ENCODE peak calls at places on chromosomes 13 and 19, in four cellular contexts. S, K, F and G are unnamed samples.

GRCh38 chr13:74987124-74987690 is 494.8 kb downstream of the TBC1D4 start:
- DNase-seq in S (no peak), F (no peak), K (no peak), G (no peak)

GRCh38 chr13:73275163-73275562 is 216.4 kb downstream of the KLF5 start:
- DNase-seq in F (no peak), K (no peak), S (no peak), G (peak; percentile 49)

GRCh38 chr19:52191951-52192350 is 2.1 kb downstream of the PPP2R1A start:
- DNase-seq in K (no peak), F (no peak), S (no peak), G (no peak)

GRCh38 chr13:111325146-111325890 is 4.9 kb downstream of the TEX29 start:
- DNase-seq in S (no peak), F (no peak), K (no peak), G (no peak)

GRCh38 chr13:85806553-85807175 is 7.4 kb upstream of the SLITRK6 start:
- DNase-seq in K (peak; percentile 90), F (no peak), S (peak; percentile 7), G (peak; percentile 14)

GRCh38 chr13:65836066-65836465 is 1394.1 kb downstream of the PCDH9 start:
- DNase-seq in S (no peak), K (no peak), F (no peak), G (no peak)

GRCh38 chr13:41139296-41139966 is 6.8 kb upstream of the KBTBD6 start:
- DNase-seq in S (no peak), K (no peak), F (no peak), G (no peak)

GRCh38 chr13:109790951-109791605 is 4.7 kb upstream of the IRS2 start:
- DNase-seq in S (no peak), F (peak; percentile 28), K (peak; percentile 41), G (no peak)

GRCh38 chr19:3443840-3444694 is 36.3 kb downstream of the SMIM24 start:
- DNase-seq in F (no peak), K (no peak), S (no peak), G (no peak)

GRCh38 chr19:49712397-49712859 is 21.5 kb downstream of the CPT1C start:
- DNase-seq in F (no peak), S (peak; percentile 55), K (peak; percentile 90), G (no peak)

GRCh38 chr19:19778666-19779065 is 42.9 kb downstream of the ZNF506 start:
- DNase-seq in K (no peak), F (no peak), S (no peak), G (no peak)

GRCh38 chr13:48334534-48335127 is 31.1 kb downstream of the RB1 start:
- DNase-seq in F (peak; percentile 43), K (peak; percentile 84), S (no peak), G (peak; percentile 77)

GRCh38 chr13:98648141-98648540 is 71.2 kb upstream of the STK24 start:
- DNase-seq in S (no peak), F (no peak), K (no peak), G (no peak)

GRCh38 chr19:35395762-35396199 is 24.9 kb downstream of the GPR42 start:
- DNase-seq in K (no peak), F (no peak), S (no peak), G (no peak)

GRCh38 chr19:37078717-37079032 is 442 bp downstream of the ZNF420 start:
- DNase-seq in F (no peak), K (no peak), S (no peak), G (no peak)

GRCh38 chr19:49499030-49499670 is 2.9 kb downstream of the RPS11 start:
- DNase-seq in K (peak; percentile 44), F (peak; percentile 48), S (no peak), G (peak; percentile 49)

GRCh38 chr19:8631425-8631819 is 989 bp downstream of the NFILZ start:
- DNase-seq in F (no peak), K (no peak), S (no peak), G (no peak)

GRCh38 chr19:19053508-19054314 is 10.1 kb upstream of the SLC25A42 start:
- DNase-seq in S (no peak), K (peak; percentile 79), F (peak; percentile 53), G (peak; percentile 52)

GRCh38 chr19:14305706-14306105 is 75.5 kb upstream of the ADGRE5 start:
- DNase-seq in S (no peak), F (no peak), K (no peak), G (no peak)

GRCh38 chr19:34904521-34904845 is 22.2 kb upstream of the ZNF30 start:
- DNase-seq in S (no peak), K (no peak), F (no peak), G (no peak)

GRCh38 chr19:39543477-39543857 is 3.5 kb upstream of the EID2 start:
- DNase-seq in K (no peak), S (no peak), F (no peak), G (no peak)

GRCh38 chr19:43628646-43629326 is 9.4 kb upstream of the ZNF428 start:
- DNase-seq in F (no peak), K (peak; percentile 51), S (no peak), G (no peak)

GRCh38 chr13:50152655-50153309 is 137.5 kb downstream of the KCNRG start:
- DNase-seq in K (peak; percentile 71), S (no peak), F (no peak), G (no peak)

GRCh38 chr19:35062942-35063341 is 21.4 kb downstream of the HPN start:
- DNase-seq in S (no peak), K (no peak), F (no peak), G (no peak)

GRCh38 chr13:98285317-98285716 is 108.2 kb upstream of the RNF113B start:
- DNase-seq in S (no peak), F (no peak), K (no peak), G (no peak)

GRCh38 chr13:111967572-111968201 is 99.3 kb upstream of the SOX1 start:
- DNase-seq in S (no peak), K (no peak), F (no peak), G (no peak)

GRCh38 chr19:22620401-22620800 is 13.7 kb upstream of the ZNF492 start:
- DNase-seq in F (no peak), K (no peak), S (no peak), G (no peak)